ENCODE peak calls at places on chromosomes 13 and 19, in eight cellular contexts. C is psoas muscle; Q is stimulated activated CD4-positive, alpha-beta T cell treated with anti-CD3 and anti-CD28 coated beads, Interleukin-15, amount 100 ng/mL, for 1 hour; T is NCI-H2029; O is GM23338; M is uterus; R is aorta; P is T-helper 17 cell. U is an unnamed sample.

GRCh38 chr19:30334841-30335240 is 37.3 kb upstream of the ZNF536 start:
- DNase-seq in C (no peak), Q (no peak), T (no peak), O (no peak), M (no peak), R (no peak), P (no peak), U (no peak)

GRCh38 chr13:95355491-95355890 is 54.2 kb upstream of the ABCC4 start:
- DNase-seq in C (no peak), Q (no peak), T (no peak), O (no peak), M (no peak), R (no peak), P (no peak), U (no peak)

GRCh38 chr13:50766043-50766442 is 77.4 kb downstream of the DLEU7 start:
- DNase-seq in C (no peak), Q (no peak), T (no peak), O (no peak), M (no peak), R (no peak), P (no peak), U (no peak)

GRCh38 chr13:112168771-112169170 is 101.8 kb downstream of the SOX1 start:
- DNase-seq in C (no peak), Q (no peak), T (no peak), O (no peak), M (no peak), R (no peak), P (no peak), U (no peak)

GRCh38 chr13:104553156-104553555 is 1486.9 kb upstream of the SLC10A2 start:
- DNase-seq in C (no peak), Q (no peak), T (no peak), O (no peak), M (no peak), R (no peak), P (no peak), U (no peak)

GRCh38 chr13:23959231-23959862 is 62.0 kb upstream of the C1QTNF9B start:
- DNase-seq in C (no peak), Q (no peak), T (no peak), O (no peak), M (no peak), R (no peak), P (no peak), U (no peak)

GRCh38 chr19:18520848-18521691 is 800 bp downstream of the ELL start:
- DNase-seq in C (peak), Q (no peak), T (no peak), O (peak), M (peak), R (peak), P (no peak), U (no peak)

GRCh38 chr19:30662211-30662861 is 290.2 kb downstream of the ZNF536 start:
- DNase-seq in C (no peak), Q (no peak), T (no peak), O (no peak), M (no peak), R (peak), P (no peak), U (no peak)

GRCh38 chr19:44685877-44686276 is 13.1 kb upstream of the CEACAM16 start:
- DNase-seq in C (no peak), Q (no peak), T (no peak), O (no peak), M (no peak), R (no peak), P (no peak), U (no peak)

GRCh38 chr19:54502518-54503048 is at the start of gene LAIR2:
- DNase-seq in C (no peak), Q (no peak), T (no peak), O (no peak), M (no peak), R (no peak), P (no peak), U (no peak)

GRCh38 chr13:20565120-20565736 is 1.7 kb upstream of the IFT88 start:
- DNase-seq in C (no peak), Q (no peak), T (no peak), O (peak), M (no peak), R (no peak), P (no peak), U (no peak)

GRCh38 chr13:41467546-41467945 is 10.2 kb downstream of the RGCC start:
- DNase-seq in C (no peak), Q (no peak), T (no peak), O (peak), M (no peak), R (no peak), P (no peak), U (no peak)

U was measured in iPS DF 6.9.